ENCODE peak calls at places on chromosome 22, in five cellular contexts. W is SJSA1, U is cardiac muscle cell, L is PC-9, M is right cardiac atrium. X is an unnamed sample.

GRCh38 chr22:26002456-26002855 is 166.8 kb upstream of the SEZ6L start:
- DNase-seq in U (no peak), M (no peak), L (no peak), W (no peak), X (no peak)

GRCh38 chr22:24836282-24836681 is 30.3 kb downstream of the SGSM1 start:
- DNase-seq in M (no peak), W (no peak), U (no peak), L (no peak), X (no peak)

GRCh38 chr22:27226666-27227065 is 569.3 kb downstream of the MIAT start:
- DNase-seq in L (no peak), W (no peak), M (no peak), U (no peak), X (no peak)

GRCh38 chr22:42357221-42357620 is 75.0 kb downstream of the NFAM1 start:
- DNase-seq in U (no peak), L (no peak), M (no peak), W (no peak), X (no peak)

GRCh38 chr22:30572840-30573593 is 1.4 kb downstream of the GAL3ST1 start:
- DNase-seq in U (no peak), W (no peak), M (no peak), L (no peak), X (no peak)

GRCh38 chr22:50498322-50498861 is 9.1 kb downstream of the LMF2 start:
- DNase-seq in M (peak; percentile 49), L (peak; percentile 67), W (no peak), U (peak; percentile 86), X (no peak)

GRCh38 chr22:30208631-30209603 is 37.6 kb downstream of the LIF start:
- DNase-seq in L (peak; percentile 84), U (no peak), M (peak; percentile 88), W (peak; percentile 76), X (peak; percentile 83)

GRCh38 chr22:42622061-42622710 is 7.5 kb upstream of the POLDIP3 start:
- DNase-seq in U (no peak), M (no peak), W (no peak), L (no peak), X (peak; percentile 71)

GRCh38 chr22:41226728-41227655 is 13.7 kb downstream of the CHADL start:
- DNase-seq in M (no peak), U (no peak), W (peak; percentile 41), L (no peak), X (peak; percentile 69)

GRCh38 chr22:23829845-23830372 is 8.9 kb downstream of the DERL3 start:
- DNase-seq in W (peak; percentile 56), U (no peak), L (no peak), M (no peak), X (no peak)

GRCh38 chr22:25282346-25282670 is 62.9 kb downstream of the CRYBB2 start:
- DNase-seq in L (no peak), U (peak; percentile 0), W (no peak), M (no peak), X (no peak)

GRCh38 chr22:43878831-43879550 is 12.8 kb downstream of the PNPLA5 start:
- DNase-seq in U (no peak), M (no peak), L (no peak), W (no peak), X (no peak)

GRCh38 chr22:39349506-39349966 is 255 bp upstream of the SYNGR1 start:
- DNase-seq in U (peak; percentile 71), L (no peak), W (no peak), M (peak; percentile 49), X (no peak)

GRCh38 chr22:39474351-39474991 is 17.7 kb downstream of the MGAT3 start:
- DNase-seq in M (no peak), W (peak; percentile 73), U (peak; percentile 25), L (peak; percentile 67), X (no peak)

GRCh38 chr22:43110927-43111623 is 525 bp downstream of the BIK start:
- DNase-seq in M (no peak), U (peak; percentile 34), L (no peak), W (no peak), X (peak; percentile 86)

GRCh38 chr22:39710380-39711117 is 140.0 kb downstream of the CACNA1I start:
- DNase-seq in U (no peak), L (no peak), W (no peak), M (peak; percentile 34), X (no peak)

GRCh38 chr22:50439314-50440250 is 35.3 kb downstream of the SBF1 start:
- DNase-seq in W (no peak), U (no peak), M (no peak), L (no peak), X (peak; percentile 69)

GRCh38 chr22:39364646-39365405 is 15.0 kb downstream of the SYNGR1 start:
- DNase-seq in U (no peak), L (no peak), W (no peak), M (no peak), X (no peak)

GRCh38 chr22:28034760-28035401 is 115.8 kb upstream of the PITPNB start:
- DNase-seq in W (peak; percentile 38), M (peak; percentile 88), L (no peak), U (peak; percentile 52), X (no peak)

GRCh38 chr22:27557554-27558060 is 243.9 kb downstream of the MN1 start:
- DNase-seq in W (no peak), M (no peak), L (no peak), U (no peak), X (no peak)

GRCh38 chr22:30287626-30288413 is 1.5 kb downstream of the CASTOR1 start:
- DNase-seq in W (peak; percentile 91), L (peak; percentile 87), U (peak; percentile 91), M (peak; percentile 90), X (peak; percentile 89)

GRCh38 chr22:44340271-44341239 is 27.8 kb upstream of the SHISAL1 start:
- DNase-seq in L (no peak), U (no peak), W (no peak), M (no peak), X (no peak)

GRCh38 chr22:19174106-19175025 is 4.2 kb downstream of the SLC25A1 start:
- DNase-seq in W (peak; percentile 63), U (no peak), M (peak; percentile 72), L (peak; percentile 51), X (no peak)

GRCh38 chr22:31646186-31647019 is 15.6 kb downstream of the PISD start:
- DNase-seq in W (peak; percentile 88), M (no peak), U (no peak), L (peak; percentile 99), X (no peak)

DNA sequence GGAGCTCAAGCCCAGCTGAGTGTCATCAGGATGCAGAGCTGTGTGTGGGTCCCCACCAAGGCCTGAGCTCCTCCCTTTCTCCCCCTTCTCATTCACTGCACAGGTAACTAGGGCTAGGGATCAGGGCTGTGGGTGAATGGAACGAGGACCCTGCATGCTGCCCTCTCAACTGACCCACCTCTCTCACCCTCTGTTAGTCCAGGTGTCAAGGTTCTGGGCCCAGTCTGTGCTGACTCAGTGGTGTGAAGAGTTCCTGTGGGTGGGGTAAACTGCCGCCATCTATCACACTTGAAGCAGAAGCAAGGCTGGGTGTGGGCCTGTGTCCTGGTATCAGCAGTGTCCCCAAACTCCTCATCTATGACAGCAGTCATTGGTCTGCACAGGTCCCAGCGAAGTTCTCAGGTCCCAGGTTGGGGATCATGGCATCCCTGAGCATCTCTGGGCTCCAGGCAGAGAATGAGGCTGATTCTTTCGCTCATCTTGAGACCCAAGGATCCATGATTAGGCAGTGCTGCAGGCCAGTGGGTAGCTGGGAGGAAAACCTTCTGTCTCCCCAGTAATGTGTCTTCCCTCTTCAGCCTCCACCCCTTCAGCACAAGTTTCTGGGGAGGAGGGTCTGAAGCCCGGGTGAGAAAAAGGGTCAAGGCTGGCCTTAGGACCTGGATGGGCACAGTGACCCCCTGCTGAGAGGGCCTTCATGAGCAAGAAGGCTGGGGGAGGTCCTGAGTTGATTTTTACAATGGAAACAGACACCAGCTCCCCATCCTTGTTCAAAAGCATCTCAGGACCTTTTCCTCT is 109.8 kb downstream of the ZNF280B start:
- DNase-seq in M (no peak), W (peak; percentile 18), U (no peak), L (no peak), X (no peak)
- H3K4me1 ChIP-seq in M (no peaks in the 10 kb centered on the region), W (no peaks in the 10 kb centered on the region), U (no peaks in the 10 kb centered on the region), L (peaks cover 9% of the 10 kb centered on the region), X (no peaks in the 10 kb centered on the region)

DNA sequence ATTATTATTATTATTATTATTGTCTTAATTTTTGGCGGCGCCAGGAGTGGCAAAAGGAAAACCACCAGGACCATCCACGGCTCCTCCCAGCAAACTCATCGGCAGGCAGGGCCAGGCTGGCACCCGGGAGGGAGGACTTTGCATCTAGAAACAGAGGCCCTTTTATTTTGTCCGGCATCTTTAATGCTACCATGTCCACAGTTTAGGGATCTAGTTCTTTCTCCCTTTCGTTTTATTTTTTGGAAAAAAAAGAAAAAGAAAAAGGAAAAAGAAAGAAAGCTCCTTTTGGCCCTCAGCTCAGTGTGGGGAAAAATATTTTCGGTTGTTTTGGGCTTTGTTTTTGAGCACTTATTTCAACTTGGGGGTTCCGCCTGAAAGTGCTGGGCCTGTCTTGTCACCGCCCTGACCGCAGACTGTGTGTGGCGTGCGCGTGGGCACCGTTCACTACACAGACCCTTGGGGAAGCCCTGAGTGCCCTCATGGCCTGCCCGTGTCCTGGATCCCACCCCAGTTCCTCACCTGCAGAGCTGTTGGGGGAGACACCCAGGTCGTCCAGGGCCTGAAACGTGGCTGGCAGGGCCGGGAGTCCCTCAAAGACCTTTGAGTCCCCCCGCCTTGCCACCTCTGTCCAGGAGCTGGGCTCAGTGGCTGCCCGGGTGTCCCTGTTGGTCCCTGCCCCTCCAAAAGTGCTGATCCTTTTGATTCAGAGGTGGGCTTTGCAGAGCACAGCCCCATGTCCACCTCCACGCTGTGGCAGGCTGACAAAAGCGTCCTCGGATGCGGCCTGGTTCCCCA is 69.1 kb upstream of the PPARA start:
- DNase-seq in L (no peak), W (no peak), M (peak; percentile 33), U (no peak), X (peak; percentile 69)
- H3K4me3 ChIP-seq in L (no peak overlapping the region), W (peak overlapping the region; percentile 88), M (peak overlapping the region; percentile 60), U (no peak overlapping the region), X (peak overlapping the region; percentile 32)

DNA sequence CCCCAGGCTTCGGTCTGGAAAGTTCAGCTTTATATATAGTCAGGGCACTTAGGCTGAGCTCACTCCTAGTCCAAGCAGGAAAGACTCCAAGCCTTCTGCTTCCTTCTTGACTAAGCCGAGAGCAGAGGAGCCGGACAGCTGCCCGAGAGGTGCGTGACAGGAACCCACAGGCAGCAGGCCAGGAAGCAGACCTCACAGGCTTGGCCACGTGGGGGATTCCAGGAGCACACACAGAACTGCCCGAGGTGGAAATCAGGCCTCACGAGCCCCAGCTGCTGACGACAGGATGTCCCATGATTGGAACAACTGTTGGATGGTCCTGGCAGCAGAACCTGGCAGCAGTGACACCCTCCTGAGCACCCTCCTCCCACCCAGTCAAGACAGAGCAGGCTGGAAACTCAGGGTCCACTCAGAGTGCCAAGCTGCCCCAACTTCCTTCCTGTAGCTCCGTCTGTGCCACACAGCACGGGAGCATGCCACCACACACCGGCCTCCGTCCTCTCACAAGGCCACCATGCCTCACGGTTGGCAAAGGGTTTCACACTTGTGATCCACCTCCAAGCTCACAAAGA is 5.4 kb downstream of the PLA2G6 start:
- DNase-seq in U (no peak), L (no peak), W (peak; percentile 98), M (peak; percentile 84), X (peak; percentile 79)
- H3K4me1 ChIP-seq in U (peaks cover 4% of the 10 kb centered on the region), L (peaks cover 68% of the 10 kb centered on the region), W (peaks cover 90% of the 10 kb centered on the region), M (peaks cover 16% of the 10 kb centered on the region), X (peaks cover 69% of the 10 kb centered on the region)

DNA sequence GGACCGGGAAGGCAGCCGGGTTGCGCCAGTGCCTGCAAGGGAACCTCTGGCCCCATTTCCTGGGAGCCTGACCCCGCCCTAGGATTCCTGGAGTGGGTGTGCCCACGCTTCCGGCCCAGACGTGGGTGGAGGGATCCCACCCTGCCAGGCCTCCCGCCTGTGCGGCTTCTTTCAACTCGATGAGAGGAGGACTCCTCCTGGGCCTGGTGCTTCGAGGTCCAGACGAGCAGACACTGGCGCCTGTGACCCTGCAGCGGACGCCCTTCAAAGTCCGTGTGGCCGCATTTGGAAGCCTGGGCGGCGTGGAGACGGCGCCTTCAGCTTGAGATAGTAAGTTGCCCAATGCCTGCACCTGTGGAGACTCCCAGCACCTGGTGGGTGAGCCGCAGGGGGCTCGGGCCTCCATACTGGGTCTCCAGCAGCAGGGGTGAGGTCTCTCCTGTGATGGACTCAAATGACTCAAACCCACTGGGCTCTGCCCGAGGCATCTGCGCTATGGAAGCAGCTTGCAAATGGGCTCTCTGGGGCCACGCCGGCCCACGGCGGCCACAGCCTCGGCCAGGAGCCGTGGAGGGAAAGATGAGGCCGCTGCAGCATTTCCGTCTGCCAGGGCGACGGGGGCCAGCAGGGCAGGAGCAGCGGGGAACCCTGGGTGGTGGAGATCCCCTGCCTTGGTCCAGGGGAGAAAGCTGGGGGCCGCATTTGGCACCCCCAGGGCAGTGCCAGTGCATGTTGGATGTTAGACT is 64.3 kb upstream of the PPARA start:
- DNase-seq in L (peak; percentile 83), U (no peak), M (peak; percentile 90), W (peak; percentile 96), X (peak; percentile 91)
- H3K4me3 ChIP-seq in L (peak overlapping the region; percentile 28), U (no peak overlapping the region), M (no peak overlapping the region), W (peak overlapping the region; percentile 88), X (no peak overlapping the region)

X was measured in left lung.